ENCODE peak calls at places on chromosomes 6 and 20, in four cellular contexts. One of them, this sample, is unnamed.

GRCh38 chr6:34170341-34170740 is 24.5 kb upstream of the GRM4 start:
- DNase-seq in HepG2: no peak
- DNase-seq in psoas muscle: no peak
- DNase-seq in T-cell: no peak
- DNase-seq in this sample: no peak

GRCh38 chr6:97176468-97176867 is 106.5 kb downstream of the MMS22L start:
- DNase-seq in psoas muscle: no peak
- DNase-seq in T-cell: no peak
- DNase-seq in HepG2: no peak
- DNase-seq in this sample: no peak

GRCh38 chr20:44438782-44439181 is 36.9 kb upstream of the TTPAL start:
- DNase-seq in T-cell: no peak
- DNase-seq in HepG2: no peak
- DNase-seq in psoas muscle: no peak
- DNase-seq in this sample: no peak

GRCh38 chr6:144151010-144151727 is 852 bp downstream of the STX11 start:
- DNase-seq in psoas muscle: no peak
- DNase-seq in HepG2: no peak
- DNase-seq in T-cell: peak
- DNase-seq in this sample: peak

GRCh38 chr20:31593221-31594001 is 11.7 kb upstream of the ID1 start:
- DNase-seq in T-cell: no peak
- DNase-seq in psoas muscle: no peak
- DNase-seq in HepG2: peak
- DNase-seq in this sample: peak

GRCh38 chr6:144471986-144472385 is 186.9 kb downstream of the UTRN start:
- DNase-seq in T-cell: no peak
- DNase-seq in HepG2: no peak
- DNase-seq in psoas muscle: no peak
- DNase-seq in this sample: no peak

GRCh38 chr6:131967948-131968347 is 16.8 kb upstream of the CCN2 start:
- DNase-seq in HepG2: no peak
- DNase-seq in T-cell: no peak
- DNase-seq in psoas muscle: no peak
- DNase-seq in this sample: no peak

GRCh38 chr20:53559816-53560215 is 33.8 kb downstream of the ZNF217 start:
- DNase-seq in HepG2: no peak
- DNase-seq in psoas muscle: no peak
- DNase-seq in T-cell: no peak
- DNase-seq in this sample: no peak

GRCh38 chr6:169491482-169491881 is 210.3 kb downstream of the WDR27 start:
- DNase-seq in psoas muscle: no peak
- DNase-seq in T-cell: no peak
- DNase-seq in HepG2: no peak
- DNase-seq in this sample: no peak

GRCh38 chr6:105495515-105495914 is 92.6 kb upstream of the PREP start:
- DNase-seq in psoas muscle: no peak
- DNase-seq in T-cell: no peak
- DNase-seq in HepG2: no peak
- DNase-seq in this sample: no peak

GRCh38 chr6:130928993-130929678 is 101.9 kb downstream of the SMLR1 start:
- DNase-seq in psoas muscle: no peak
- DNase-seq in T-cell: no peak
- DNase-seq in HepG2: no peak
- DNase-seq in this sample: no peak

GRCh38 chr6:75602164-75602896 is 650 bp downstream of the SENP6 start:
- DNase-seq in HepG2: no peak
- DNase-seq in T-cell: peak
- DNase-seq in psoas muscle: peak
- DNase-seq in this sample: peak